ENCODE peak calls at places on chromosomes 3 and 15, in five cellular contexts. G is occipital lobe, C is NCI-H748 treated with DMSO at 0.1 percent for 48 hours, B is HepG2, F is GM04504. A is an unnamed sample.

GRCh38 chr3:42701371-42702065 is 1.1 kb downstream of the HHATL start:
- DNase-seq in C (no peak), F (no peak), G (peak), B (peak), A (no peak)

GRCh38 chr3:41987627-41988026 is 25.7 kb upstream of the ULK4 start:
- DNase-seq in C (no peak), B (no peak), G (no peak), F (no peak), A (no peak)

GRCh38 chr3:140509534-140509933 is 168.3 kb upstream of the TRIM42 start:
- DNase-seq in B (no peak), G (no peak), F (no peak), C (no peak), A (no peak)

GRCh38 chr3:155835341-155836071 is 18.7 kb downstream of the SLC33A1 start:
- DNase-seq in C (no peak), F (no peak), B (no peak), G (no peak), A (no peak)

GRCh38 chr3:183375787-183376186 is 52.6 kb downstream of the MCF2L2 start:
- DNase-seq in C (no peak), B (no peak), F (no peak), G (no peak), A (no peak)

GRCh38 chr3:43759297-43759782 is 68.6 kb downstream of the ABHD5 start:
- DNase-seq in G (no peak), F (peak), C (no peak), B (peak), A (no peak)

GRCh38 chr3:19645093-19645492 is 288.9 kb downstream of the EFHB start:
- DNase-seq in B (no peak), F (no peak), C (no peak), G (no peak), A (no peak)

GRCh38 chr15:79779739-79780138 is 117.1 kb downstream of the MTHFS start:
- DNase-seq in C (no peak), B (no peak), G (no peak), F (no peak), A (no peak)

GRCh38 chr15:62125763-62126162 is 39.3 kb downstream of the C2CD4B start:
- DNase-seq in G (no peak), B (peak), F (no peak), C (peak), A (no peak)

GRCh38 chr3:132507657-132508056 is 89.4 kb upstream of the ACKR4 start:
- DNase-seq in B (no peak), G (no peak), C (no peak), F (no peak), A (no peak)

GRCh38 chr3:129505341-129505740 is 23.1 kb upstream of the RHO start:
- DNase-seq in B (no peak), F (no peak), G (no peak), C (no peak), A (no peak)

GRCh38 chr3:67064105-67064504 is 66.0 kb downstream of the KBTBD8 start:
- DNase-seq in C (no peak), F (no peak), B (no peak), G (no peak), A (no peak)

GRCh38 chr3:197730200-197730599 is 6.5 kb downstream of the RUBCN start:
- DNase-seq in C (no peak), F (no peak), B (no peak), G (no peak), A (no peak)

GRCh38 chr3:47716656-47717055 is 65.0 kb downstream of the SMARCC1 start:
- DNase-seq in C (no peak), G (no peak), F (no peak), B (no peak), A (no peak)

GRCh38 chr3:30644615-30645014 is 38.2 kb downstream of the TGFBR2 start:
- DNase-seq in F (peak), C (no peak), G (no peak), B (no peak), A (no peak)

GRCh38 chr3:45313743-45314403 is 74.5 kb upstream of the LARS2 start:
- DNase-seq in F (no peak), B (no peak), G (no peak), C (no peak), A (no peak)